ENCODE peak calls at places on chromosome 18, in nine cellular contexts. Q is A673, X is HCT116, I is astrocyte, C is hepatocyte, R is neural progenitor cell, H is fibroblast of lung, K is PC-9, O is GM23338. M is an unnamed sample.

GRCh38 chr18:78731423-78732032 is 248.1 kb upstream of the SALL3 start:
- DNase-seq in Q (no peak), X (no peak), I (no peak), C (no peak), R (no peak), H (no peak), K (no peak), O (no peak), M (no peak)

GRCh38 chr18:71134122-71134521 is 845.3 kb downstream of the SOCS6 start:
- DNase-seq in Q (no peak), X (no peak), I (no peak), C (no peak), R (no peak), H (no peak), K (no peak), O (no peak), M (no peak)

GRCh38 chr18:13525381-13526029 is 200.9 kb downstream of the FAM210A start:
- DNase-seq in Q (no peak), X (no peak), I (no peak), C (no peak), R (no peak), H (no peak), K (no peak), O (peak), M (no peak)

GRCh38 chr18:64749884-64750283 is 601.0 kb upstream of the LINC00305 start:
- DNase-seq in Q (no peak), X (no peak), I (no peak), C (no peak), R (no peak), H (no peak), K (no peak), O (no peak), M (no peak)

GRCh38 chr18:906416-907170 is 1.9 kb downstream of the ADCYAP1 start:
- DNase-seq in Q (peak), X (no peak), I (no peak), C (peak), R (peak), H (no peak), K (no peak), O (peak), M (no peak)

GRCh38 chr18:23487738-23488625 is 15.3 kb upstream of the RMC1 start:
- DNase-seq in Q (no peak), X (no peak), I (peak), C (peak), R (no peak), H (peak), K (no peak), O (peak), M (no peak)

GRCh38 chr18:2846241-2846637 is 567 bp upstream of the EMILIN2 start:
- DNase-seq in Q (no peak), X (no peak), I (no peak), C (peak), R (peak), H (peak), K (no peak), O (peak), M (no peak)

GRCh38 chr18:7541835-7542234 is 25.3 kb upstream of the PTPRM start:
- DNase-seq in Q (no peak), X (no peak), I (no peak), C (no peak), R (no peak), H (no peak), K (no peak), O (no peak), M (no peak)

GRCh38 chr18:8262221-8262620 is 347.0 kb upstream of the RAB12 start:
- DNase-seq in Q (no peak), X (no peak), I (no peak), C (no peak), R (no peak), H (no peak), K (no peak), O (no peak), M (no peak)

GRCh38 chr18:48356151-48356745 is 52.9 kb downstream of the ZBTB7C start:
- DNase-seq in Q (no peak), X (no peak), I (no peak), C (no peak), R (no peak), H (no peak), K (no peak), O (no peak), M (no peak)

GRCh38 chr18:46418657-46419260 is 238.3 kb downstream of the LOXHD1 start:
- DNase-seq in Q (no peak), X (no peak), I (peak), C (no peak), R (no peak), H (peak), K (no peak), O (no peak), M (no peak)

GRCh38 chr18:967037-967576 is 62.4 kb downstream of the ADCYAP1 start:
- DNase-seq in Q (no peak), X (no peak), I (no peak), C (no peak), R (no peak), H (peak), K (no peak), O (no peak), M (no peak)

GRCh38 chr18:78912862-78913261 is 66.8 kb upstream of the SALL3 start:
- DNase-seq in Q (no peak), X (no peak), I (no peak), C (no peak), R (no peak), H (no peak), K (no peak), O (no peak), M (no peak)

GRCh38 chr18:49021433-49022129 is 70.8 kb upstream of the SMAD7 start:
- DNase-seq in Q (peak), X (peak), I (no peak), C (peak), R (peak), H (peak), K (peak), O (peak), M (peak)

GRCh38 chr18:48934400-48934707 is 16.4 kb downstream of the SMAD7 start:
- DNase-seq in Q (no peak), X (no peak), I (no peak), C (no peak), R (no peak), H (no peak), K (no peak), O (no peak), M (no peak)

GRCh38 chr18:3162181-3162580 is 57.6 kb downstream of the MYOM1 start:
- DNase-seq in Q (no peak), X (no peak), I (no peak), C (peak), R (no peak), H (no peak), K (no peak), O (peak), M (peak)

GRCh38 chr18:407168-407567 is 93.3 kb downstream of the COLEC12 start:
- DNase-seq in Q (no peak), X (no peak), I (no peak), C (no peak), R (no peak), H (no peak), K (no peak), O (no peak), M (no peak)

GRCh38 chr18:49731860-49732311 is 81.4 kb downstream of the ACAA2 start:
- DNase-seq in Q (no peak), X (no peak), I (no peak), C (peak), R (no peak), H (no peak), K (no peak), O (no peak), M (peak)

GRCh38 chr18:73153271-73153670 is 285.5 kb upstream of the NETO1 start:
- DNase-seq in Q (peak), X (no peak), I (peak), C (no peak), R (no peak), H (peak), K (no peak), O (no peak), M (peak)

GRCh38 chr18:59042477-59042842 is 97.2 kb upstream of the SEC11C start:
- DNase-seq in Q (no peak), X (no peak), I (no peak), C (no peak), R (no peak), H (no peak), K (no peak), O (no peak), M (peak)

GRCh38 chr18:499351-500229 is 911 bp downstream of the COLEC12 start:
- DNase-seq in Q (peak), X (no peak), I (peak), C (peak), R (peak), H (peak), K (no peak), O (peak), M (peak)

GRCh38 chr18:53649621-53650020 is 574.8 kb downstream of the MBD2 start:
- DNase-seq in Q (no peak), X (no peak), I (no peak), C (no peak), R (no peak), H (no peak), K (no peak), O (no peak), M (no peak)

GRCh38 chr18:2304378-2305175 is 266.7 kb downstream of the METTL4 start:
- DNase-seq in Q (no peak), X (no peak), I (peak), C (no peak), R (no peak), H (peak), K (peak), O (no peak), M (peak)

GRCh38 chr18:77016936-77017335 is 115.6 kb downstream of the MBP start:
- DNase-seq in Q (no peak), X (no peak), I (no peak), C (no peak), R (no peak), H (no peak), K (no peak), O (no peak), M (no peak)

GRCh38 chr18:48922203-48922800 is 28.5 kb downstream of the SMAD7 start:
- DNase-seq in Q (no peak), X (no peak), I (no peak), C (no peak), R (peak), H (no peak), K (no peak), O (no peak), M (no peak)

GRCh38 chr18:74316257-74317180 is 880 bp downstream of the C18orf63 start:
- DNase-seq in Q (no peak), X (no peak), I (peak), C (no peak), R (no peak), H (peak), K (peak), O (peak), M (peak)

GRCh38 chr18:812673-813404 is 797 bp upstream of the YES1 start:
- DNase-seq in Q (peak), X (peak), I (peak), C (peak), R (peak), H (peak), K (peak), O (peak), M (peak)

GRCh38 chr18:9058426-9058825 is 44.1 kb upstream of the NDUFV2 start:
- DNase-seq in Q (no peak), X (no peak), I (peak), C (no peak), R (no peak), H (peak), K (no peak), O (no peak), M (no peak)

GRCh38 chr18:62437520-62438329 is 85.1 kb upstream of the ZCCHC2 start:
- DNase-seq in Q (no peak), X (no peak), I (no peak), C (no peak), R (no peak), H (no peak), K (no peak), O (no peak), M (peak)

GRCh38 chr18:12679183-12679786 is 21.4 kb upstream of the SPIRE1 start:
- DNase-seq in Q (peak), X (no peak), I (no peak), C (no peak), R (no peak), H (peak), K (no peak), O (no peak), M (no peak)

GRCh38 chr18:39604836-39605235 is 2039.2 kb upstream of the CELF4 start:
- DNase-seq in Q (no peak), X (no peak), I (peak), C (no peak), R (no peak), H (peak), K (no peak), O (no peak), M (peak)

GRCh38 chr18:50924372-50924771 is 43.5 kb upstream of the ELAC1 start:
- DNase-seq in Q (no peak), X (no peak), I (no peak), C (no peak), R (no peak), H (peak), K (no peak), O (no peak), M (no peak)

GRCh38 chr18:9400197-9400596 is 65.6 kb downstream of the TWSG1 start:
- DNase-seq in Q (no peak), X (no peak), I (no peak), C (no peak), R (no peak), H (no peak), K (no peak), O (no peak), M (no peak)

GRCh38 chr18:49646864-49647263 is 85.0 kb downstream of the LIPG start:
- DNase-seq in Q (no peak), X (no peak), I (no peak), C (no peak), R (no peak), H (no peak), K (no peak), O (no peak), M (no peak)

DNA sequence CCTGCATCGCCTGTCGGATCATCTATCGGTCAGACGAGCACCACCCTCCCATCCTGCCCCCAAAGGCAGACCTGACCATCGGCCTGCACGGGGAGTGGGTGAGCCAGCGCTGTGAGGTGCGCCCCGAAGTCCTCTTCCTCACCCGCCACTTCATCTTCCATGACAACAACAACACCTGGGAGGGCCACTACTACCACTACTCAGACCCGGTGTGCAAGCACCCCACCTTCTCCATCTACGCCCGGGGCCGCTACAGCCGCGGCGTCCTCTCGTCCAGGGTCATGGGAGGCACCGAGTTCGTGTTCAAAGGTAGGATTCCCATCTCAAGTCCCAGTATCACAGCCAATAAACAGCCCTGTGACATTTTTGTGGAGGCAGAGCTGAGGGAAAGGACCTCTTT is 31.0 kb downstream of the APCDD1 start:
- DNase-seq in Q (no peak), X (no peak), I (no peak), C (no peak), R (no peak), H (no peak), K (no peak), O (no peak), M (no peak)
- TF ChIP-seq EZH2 in Q (no peak), X (no peak), I (no peak), C (no peak), R (no peak), H (no peak), K (no peak), O (no peak), M (no peak)

DNA sequence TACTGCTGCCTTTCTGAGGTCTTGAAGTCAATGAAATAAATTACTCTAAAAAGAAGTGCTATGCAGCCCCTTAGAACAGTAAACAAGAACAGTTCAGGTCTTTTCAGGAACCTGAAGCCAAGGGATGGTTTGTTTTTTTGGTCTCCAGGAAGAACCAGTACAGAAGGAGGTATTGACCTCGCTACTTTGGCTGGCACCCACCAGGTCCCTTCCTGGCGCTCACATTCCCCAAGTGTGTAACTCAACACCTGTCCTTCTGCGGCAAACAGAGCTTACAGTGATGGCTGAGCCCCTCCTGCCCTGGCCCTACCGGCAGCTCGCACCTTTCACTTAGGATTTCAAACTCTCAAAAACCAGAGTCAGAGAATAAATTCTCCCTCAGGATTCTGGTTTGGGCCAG is 51.9 kb downstream of the SETBP1 start:
- DNase-seq in Q (no peak), X (no peak), I (no peak), C (no peak), R (no peak), H (no peak), K (no peak), O (peak), M (no peak)
- H3K27ac ChIP-seq in Q (no peak), X (no peak), I (peak), C (peak), R (no peak), H (peak), K (peak), O (no peak), M (peak)

DNA sequence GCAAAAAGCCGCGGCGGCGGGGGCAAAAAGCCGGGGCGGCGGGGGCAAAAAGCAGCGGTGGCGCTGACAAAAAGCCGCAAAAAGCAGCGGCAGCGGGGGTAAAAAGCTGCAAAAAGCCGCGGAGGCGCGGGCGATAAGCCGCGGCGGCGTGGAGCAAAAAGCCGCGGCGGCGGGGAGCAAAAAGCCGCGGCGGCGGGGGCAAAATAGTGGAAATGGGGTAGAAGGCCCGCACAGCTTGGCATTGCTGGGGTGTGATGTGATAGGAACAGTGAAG is 450.1 kb downstream of the ANKRD30B start:
- DNase-seq in Q (no peak), X (no peak), I (no peak), C (no peak), R (no peak), H (no peak), K (no peak), O (no peak), M (no peak)
- TF ChIP-seq EZH2 in Q (no peak), X (no peak), I (no peak), C (no peak), R (no peak), H (no peak), K (no peak), O (no peak), M (no peak)

DNA sequence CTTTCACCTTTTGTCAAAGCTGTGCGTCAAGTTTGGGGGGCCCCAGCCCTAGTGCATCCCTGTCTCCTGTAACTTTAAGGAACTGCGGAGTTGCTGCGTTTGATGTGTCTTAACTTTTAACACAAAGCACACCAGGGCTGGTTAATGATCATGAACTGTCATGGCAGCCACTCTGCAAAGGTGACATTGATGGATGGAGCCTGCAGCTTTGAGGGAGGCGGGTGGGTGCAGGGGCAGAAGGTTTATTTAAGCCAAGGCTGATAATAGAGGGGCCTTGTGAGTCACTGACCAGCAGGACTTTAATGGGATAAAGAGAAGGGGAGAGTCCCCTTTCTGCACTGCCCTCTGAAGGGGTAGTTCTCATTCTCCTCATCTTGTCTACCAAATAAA is 190.2 kb upstream of the GATA6 start:
- DNase-seq in Q (no peak), X (no peak), I (no peak), C (peak), R (no peak), H (no peak), K (no peak), O (no peak), M (no peak)
- H3K27ac ChIP-seq in Q (no peak), X (no peak), I (no peak), C (peak), R (no peak), H (no peak), K (no peak), O (no peak), M (no peak)

DNA sequence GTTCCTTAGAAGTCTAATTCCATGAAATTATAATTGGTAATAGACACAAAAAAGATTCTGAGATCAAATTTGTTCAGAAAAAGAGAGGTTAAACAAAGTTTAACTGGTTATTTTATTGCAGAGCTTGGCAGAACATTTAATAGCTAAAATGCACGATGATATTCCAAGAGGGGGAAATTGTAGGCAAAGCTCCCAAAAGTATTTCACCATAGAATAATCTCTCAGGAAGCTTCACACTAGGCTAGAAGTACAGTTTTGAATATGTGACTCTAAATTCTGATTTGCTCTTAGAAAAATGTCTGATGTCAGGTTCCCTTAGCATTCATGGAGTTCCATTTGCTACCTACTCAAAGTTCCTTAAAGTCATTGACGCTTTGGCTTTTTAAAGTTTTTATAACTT is 292.3 kb upstream of the SETBP1 start:
- DNase-seq in Q (no peak), X (no peak), I (no peak), C (no peak), R (no peak), H (no peak), K (no peak), O (no peak), M (no peak)
- TF ChIP-seq EZH2 in Q (no peak), X (no peak), I (no peak), C (no peak), R (no peak), H (no peak), K (no peak), O (no peak), M (no peak)

M was measured in mammary epithelial cell.